ENCODE peak calls at places on chromosomes 2 and 18, in four cellular contexts. One of them, this sample, is unnamed.

GRCh38 chr2:36376319-36376765 is 20.8 kb downstream of the CRIM1 start:
- DNase-seq in HL-60: no peak
- DNase-seq in GM23338: peak
- DNase-seq in lung: peak
- DNase-seq in this sample: peak

GRCh38 chr2:238557855-238558435 is 131.2 kb downstream of the ASB1 start:
- DNase-seq in lung: no peak
- DNase-seq in HL-60: no peak
- DNase-seq in GM23338: no peak
- DNase-seq in this sample: no peak

GRCh38 chr18:59799383-59800015 is 100.3 kb upstream of the PMAIP1 start:
- DNase-seq in GM23338: no peak
- DNase-seq in HL-60: no peak
- DNase-seq in lung: no peak
- DNase-seq in this sample: peak

GRCh38 chr2:196337618-196337953 is 166.2 kb upstream of the STK17B start:
- DNase-seq in lung: no peak
- DNase-seq in HL-60: no peak
- DNase-seq in GM23338: peak
- DNase-seq in this sample: no peak

GRCh38 chr2:198309673-198310280 is 505.4 kb downstream of the PLCL1 start:
- DNase-seq in lung: no peak
- DNase-seq in HL-60: peak
- DNase-seq in GM23338: peak
- DNase-seq in this sample: peak

GRCh38 chr2:97718051-97718882 is 4.9 kb downstream of the ZAP70 start:
- DNase-seq in GM23338: no peak
- DNase-seq in lung: no peak
- DNase-seq in HL-60: peak
- DNase-seq in this sample: no peak

GRCh38 chr2:109382946-109383345 is 230.8 kb downstream of the SEPTIN10 start:
- DNase-seq in GM23338: peak
- DNase-seq in HL-60: no peak
- DNase-seq in lung: peak
- DNase-seq in this sample: peak

GRCh38 chr2:42238644-42239288 is 69.6 kb downstream of the EML4 start:
- DNase-seq in HL-60: peak
- DNase-seq in lung: peak
- DNase-seq in GM23338: peak
- DNase-seq in this sample: no peak

GRCh38 chr2:137178955-137179377 is 413.6 kb downstream of the THSD7B start:
- DNase-seq in GM23338: no peak
- DNase-seq in lung: no peak
- DNase-seq in HL-60: no peak
- DNase-seq in this sample: peak

DNA sequence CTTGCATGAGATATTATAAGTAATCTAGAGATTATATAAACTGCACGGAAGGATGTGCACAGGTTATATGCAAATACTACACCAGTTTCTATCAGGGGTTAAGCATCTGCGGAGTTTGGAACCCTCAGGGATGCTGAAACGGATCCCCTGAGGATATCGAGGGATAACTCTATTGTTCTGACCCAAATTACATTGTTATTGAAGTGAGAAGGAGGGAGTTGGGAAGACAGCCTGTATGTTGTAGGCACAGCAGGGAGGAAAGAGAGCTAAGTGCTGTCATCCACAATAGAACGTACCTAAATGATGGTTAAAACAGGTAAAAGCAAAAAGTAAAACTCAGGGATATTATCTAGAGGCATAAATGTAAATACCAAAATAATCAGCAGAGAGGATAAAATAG is 44.6 kb upstream of the SMAD2 start:
- DNase-seq in lung: no peak
- DNase-seq in HL-60: no peak
- DNase-seq in GM23338: peak
- DNase-seq in this sample: no peak
- H3K4me3 ChIP-seq in lung: no peak
- H3K4me3 ChIP-seq in HL-60: no peak
- H3K4me3 ChIP-seq in GM23338: no peak
- H3K4me3 ChIP-seq in this sample: no peak

GRCh38 chr2:101036562-101036961 is 34.5 kb downstream of the RPL31 start:
- DNase-seq in GM23338: peak
- DNase-seq in HL-60: no peak
- DNase-seq in lung: no peak
- DNase-seq in this sample: peak
- TF ChIP-seq CTCF in GM23338: no peak
- TF ChIP-seq CTCF in HL-60: peak
- TF ChIP-seq CTCF in lung: peak
- TF ChIP-seq CTCF in this sample: peak

GRCh38 chr2:151946856-151947523 is 118.8 kb upstream of the ARL5A start:
- DNase-seq in lung: peak
- DNase-seq in GM23338: peak
- DNase-seq in HL-60: peak
- DNase-seq in this sample: peak

GRCh38 chr2:151953467-151953866 is 125.2 kb upstream of the ARL5A start:
- DNase-seq in GM23338: no peak
- DNase-seq in lung: no peak
- DNase-seq in HL-60: no peak
- DNase-seq in this sample: no peak

GRCh38 chr2:151947524-151948165 is 119.4 kb upstream of the ARL5A start:
- DNase-seq in GM23338: no peak
- DNase-seq in lung: peak
- DNase-seq in HL-60: no peak
- DNase-seq in this sample: peak

GRCh38 chr2:151952691-151953456 is 124.7 kb upstream of the ARL5A start:
- DNase-seq in HL-60: no peak
- DNase-seq in lung: no peak
- DNase-seq in GM23338: no peak
- DNase-seq in this sample: no peak
- H3K4me3 ChIP-seq in HL-60: no peak
- H3K4me3 ChIP-seq in lung: no peak
- H3K4me3 ChIP-seq in GM23338: no peak
- H3K4me3 ChIP-seq in this sample: no peak

DNA sequence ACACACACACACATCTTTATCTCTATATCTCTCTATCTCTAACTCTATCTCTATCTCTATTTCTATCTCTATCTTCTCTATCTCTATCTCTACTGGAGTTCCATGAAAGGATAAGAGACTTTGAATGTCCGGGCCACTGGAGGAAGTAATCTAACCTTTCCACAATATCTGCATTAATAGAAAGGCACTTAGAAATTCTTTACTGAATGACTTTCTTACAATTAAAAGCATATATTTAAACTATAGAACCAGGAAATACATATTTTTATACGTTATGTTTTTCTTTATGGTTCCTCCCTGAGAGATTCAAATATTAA is 234.9 kb downstream of the TRIB2 start:
- DNase-seq in HL-60: no peak
- DNase-seq in GM23338: no peak
- DNase-seq in lung: no peak
- DNase-seq in this sample: no peak
- TF ChIP-seq CTCF in HL-60: no peak
- TF ChIP-seq CTCF in GM23338: no peak
- TF ChIP-seq CTCF in lung: no peak
- TF ChIP-seq CTCF in this sample: no peak

DNA sequence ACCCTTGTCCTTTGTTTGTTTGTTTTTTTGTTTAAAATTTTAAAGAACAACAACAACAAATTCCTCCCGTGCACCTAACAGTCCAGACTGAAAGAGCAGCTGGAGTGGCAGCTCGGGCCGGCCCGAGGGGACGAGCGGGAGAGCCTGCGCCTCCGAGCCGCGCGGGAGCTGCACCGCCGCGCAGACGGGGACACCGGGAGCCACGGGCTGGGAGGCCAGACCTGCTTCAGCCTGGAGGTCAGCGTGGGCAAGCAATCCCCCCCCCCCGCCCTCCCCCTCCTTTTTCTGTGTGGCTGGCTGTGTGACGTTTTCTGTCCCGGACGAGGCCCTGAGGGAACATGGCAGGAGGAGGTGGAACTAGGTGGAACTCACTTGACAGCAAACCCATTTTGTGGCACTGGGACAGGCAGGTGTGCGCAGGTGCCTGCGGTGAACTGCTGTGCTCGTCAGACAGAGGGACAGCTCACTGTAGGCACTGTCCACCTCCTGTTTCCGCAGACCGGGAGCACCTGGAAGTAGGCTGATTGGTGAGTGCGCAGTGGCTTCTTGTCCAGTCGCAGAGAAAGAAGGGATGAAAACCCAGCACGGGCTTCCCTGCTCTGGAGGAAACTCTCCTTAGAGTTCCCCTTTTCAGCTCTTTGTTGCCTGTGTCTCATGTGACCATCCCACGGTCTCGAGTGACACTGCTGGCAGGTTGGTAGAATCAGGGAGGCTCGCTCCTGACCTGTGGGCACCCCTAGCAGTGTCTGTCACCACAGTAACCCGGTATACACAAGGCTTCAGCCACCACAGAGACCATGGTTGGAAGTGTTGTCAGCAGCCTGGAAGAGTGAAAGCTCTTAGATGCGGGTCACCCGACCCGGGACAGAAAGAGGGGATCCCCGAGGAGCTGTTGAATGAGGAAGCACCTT is 80.8 kb downstream of the MTCL1 start:
- DNase-seq in GM23338: no peak
- DNase-seq in lung: no peak
- DNase-seq in HL-60: no peak
- DNase-seq in this sample: no peak
- H3K4me3 ChIP-seq in GM23338: no peak
- H3K4me3 ChIP-seq in lung: no peak
- H3K4me3 ChIP-seq in HL-60: no peak
- H3K4me3 ChIP-seq in this sample: no peak

GRCh38 chr2:65277791-65278449 is 50.3 kb downstream of the ACTR2 start:
- DNase-seq in GM23338: no peak
- DNase-seq in HL-60: no peak
- DNase-seq in lung: peak
- DNase-seq in this sample: no peak
- TF ChIP-seq CTCF in GM23338: no peak
- TF ChIP-seq CTCF in HL-60: no peak
- TF ChIP-seq CTCF in lung: no peak
- TF ChIP-seq CTCF in this sample: peak

This sample was measured in astrocyte of the spinal cord.